ENCODE peak calls at places on chromosomes 6 and 20, in seven cellular contexts. One of them, this sample, is unnamed.
A peak's percentile ranks its signal among the peaks of the same experiment; 100 is the strongest.

GRCh38 chr6:5094327-5094726 is 9.2 kb downstream of the PPP1R3G start:
- DNase-seq in left ventricle myocardium inferior: no peak
- DNase-seq in right cardiac atrium: no peak
- DNase-seq in CD4-positive, alpha-beta memory T cell: no peak
- DNase-seq in OCI-LY7: no peak
- DNase-seq in cardiac muscle cell: peak; percentile 85
- DNase-seq in ascending aorta: no peak
- DNase-seq in this sample: no peak

GRCh38 chr20:45322952-45323383 is 14.9 kb upstream of the MATN4 start:
- DNase-seq in right cardiac atrium: peak; percentile 50
- DNase-seq in cardiac muscle cell: peak; percentile 73
- DNase-seq in CD4-positive, alpha-beta memory T cell: no peak
- DNase-seq in ascending aorta: no peak
- DNase-seq in OCI-LY7: peak; percentile 75
- DNase-seq in left ventricle myocardium inferior: peak; percentile 44
- DNase-seq in this sample: no peak

GRCh38 chr20:35297740-35298139 is 5.5 kb upstream of the FAM83C start:
- DNase-seq in ascending aorta: no peak
- DNase-seq in CD4-positive, alpha-beta memory T cell: no peak
- DNase-seq in right cardiac atrium: no peak
- DNase-seq in cardiac muscle cell: no peak
- DNase-seq in OCI-LY7: no peak
- DNase-seq in left ventricle myocardium inferior: no peak
- DNase-seq in this sample: no peak

GRCh38 chr6:12987783-12988182 is 271.2 kb downstream of the PHACTR1 start:
- DNase-seq in ascending aorta: no peak
- DNase-seq in right cardiac atrium: no peak
- DNase-seq in OCI-LY7: no peak
- DNase-seq in CD4-positive, alpha-beta memory T cell: no peak
- DNase-seq in left ventricle myocardium inferior: no peak
- DNase-seq in cardiac muscle cell: no peak
- DNase-seq in this sample: no peak

GRCh38 chr20:61734733-61735502 is 330.8 kb downstream of the TAF4 start:
- DNase-seq in left ventricle myocardium inferior: no peak
- DNase-seq in OCI-LY7: no peak
- DNase-seq in cardiac muscle cell: no peak
- DNase-seq in right cardiac atrium: peak; percentile 2
- DNase-seq in CD4-positive, alpha-beta memory T cell: no peak
- DNase-seq in ascending aorta: no peak
- DNase-seq in this sample: no peak

GRCh38 chr6:150977276-150977675 is 111.8 kb downstream of the MTHFD1L start:
- DNase-seq in CD4-positive, alpha-beta memory T cell: no peak
- DNase-seq in ascending aorta: no peak
- DNase-seq in left ventricle myocardium inferior: no peak
- DNase-seq in right cardiac atrium: no peak
- DNase-seq in cardiac muscle cell: no peak
- DNase-seq in OCI-LY7: no peak
- DNase-seq in this sample: no peak

GRCh38 chr20:49284818-49285217 is 7.0 kb upstream of the ZNFX1 start:
- DNase-seq in right cardiac atrium: no peak
- DNase-seq in CD4-positive, alpha-beta memory T cell: no peak
- DNase-seq in cardiac muscle cell: no peak
- DNase-seq in ascending aorta: no peak
- DNase-seq in left ventricle myocardium inferior: no peak
- DNase-seq in OCI-LY7: no peak
- DNase-seq in this sample: no peak

GRCh38 chr20:19129976-19130612 is 82.3 kb upstream of the SLC24A3 start:
- DNase-seq in left ventricle myocardium inferior: no peak
- DNase-seq in right cardiac atrium: no peak
- DNase-seq in cardiac muscle cell: no peak
- DNase-seq in ascending aorta: no peak
- DNase-seq in OCI-LY7: no peak
- DNase-seq in CD4-positive, alpha-beta memory T cell: no peak
- DNase-seq in this sample: no peak

GRCh38 chr6:11616200-11616611 is 78.7 kb downstream of the TMEM170B start:
- DNase-seq in cardiac muscle cell: peak; percentile 50
- DNase-seq in OCI-LY7: no peak
- DNase-seq in left ventricle myocardium inferior: no peak
- DNase-seq in right cardiac atrium: no peak
- DNase-seq in ascending aorta: no peak
- DNase-seq in CD4-positive, alpha-beta memory T cell: no peak
- DNase-seq in this sample: no peak

GRCh38 chr20:9040874-9041524 is 27.9 kb upstream of the PLCB4 start:
- DNase-seq in left ventricle myocardium inferior: no peak
- DNase-seq in OCI-LY7: no peak
- DNase-seq in right cardiac atrium: no peak
- DNase-seq in ascending aorta: no peak
- DNase-seq in cardiac muscle cell: no peak
- DNase-seq in CD4-positive, alpha-beta memory T cell: no peak
- DNase-seq in this sample: no peak

DNA sequence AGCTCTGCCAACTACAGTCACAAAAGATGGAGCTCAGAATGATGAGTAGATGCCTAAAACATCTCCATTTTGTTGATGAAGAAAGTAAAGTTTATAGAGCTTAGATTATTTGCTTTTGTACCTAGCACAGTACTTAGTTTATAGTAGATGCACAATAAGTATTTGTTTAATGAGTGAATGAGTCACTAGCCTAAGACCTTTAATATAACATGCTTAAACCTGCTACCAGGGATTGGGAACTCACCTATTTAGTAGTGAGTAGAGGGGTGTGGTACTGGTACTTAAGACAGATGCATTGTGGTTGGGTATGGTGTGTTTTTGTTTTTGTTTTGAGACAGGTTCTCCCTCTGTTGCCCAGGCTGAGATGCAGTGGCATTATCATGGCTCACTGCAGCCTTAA is 35.8 kb downstream of the TRIM38 start:
- DNase-seq in cardiac muscle cell: no peak
- DNase-seq in left ventricle myocardium inferior: no peak
- DNase-seq in right cardiac atrium: no peak
- DNase-seq in ascending aorta: no peak
- DNase-seq in CD4-positive, alpha-beta memory T cell: no peak
- DNase-seq in OCI-LY7: no peak
- DNase-seq in this sample: no peak
- H3K4me1 ChIP-seq in cardiac muscle cell: no peaks in the 10 kb centered on the region
- H3K4me1 ChIP-seq in left ventricle myocardium inferior: peaks cover 14% of the 10 kb centered on the region
- H3K4me1 ChIP-seq in right cardiac atrium: peaks cover 4% of the 10 kb centered on the region
- H3K4me1 ChIP-seq in ascending aorta: peaks cover 5% of the 10 kb centered on the region
- H3K4me1 ChIP-seq in CD4-positive, alpha-beta memory T cell: peaks cover 3% of the 10 kb centered on the region
- H3K4me1 ChIP-seq in OCI-LY7: peaks cover 34% of the 10 kb centered on the region
- H3K4me1 ChIP-seq in this sample: peaks cover 17% of the 10 kb centered on the region

DNA sequence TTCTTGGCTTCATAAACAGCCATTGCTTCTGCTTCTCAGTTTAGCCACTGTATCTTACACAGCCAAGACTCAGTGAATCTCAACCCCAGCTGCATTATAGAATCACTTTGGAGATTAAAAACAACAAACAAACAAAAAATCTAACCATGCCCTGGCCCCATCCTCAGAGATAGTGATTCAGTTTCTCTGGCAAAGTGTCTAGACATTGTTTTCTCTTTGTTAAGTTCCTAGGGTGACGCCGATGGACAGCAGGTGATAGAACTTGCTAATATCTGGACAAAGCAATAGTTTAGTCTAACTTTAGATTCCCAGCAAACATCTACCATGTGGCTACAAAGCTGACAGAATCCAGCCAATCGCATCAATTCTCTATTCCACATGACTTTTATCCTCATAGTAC is 2.9 kb downstream of the ADGRF5 start:
- DNase-seq in ascending aorta: no peak
- DNase-seq in cardiac muscle cell: no peak
- DNase-seq in left ventricle myocardium inferior: no peak
- DNase-seq in CD4-positive, alpha-beta memory T cell: no peak
- DNase-seq in right cardiac atrium: no peak
- DNase-seq in OCI-LY7: no peak
- DNase-seq in this sample: no peak
- H3K4me1 ChIP-seq in ascending aorta: no peaks in the 10 kb centered on the region
- H3K4me1 ChIP-seq in cardiac muscle cell: no peaks in the 10 kb centered on the region
- H3K4me1 ChIP-seq in left ventricle myocardium inferior: peaks cover 38% of the 10 kb centered on the region
- H3K4me1 ChIP-seq in CD4-positive, alpha-beta memory T cell: no peaks in the 10 kb centered on the region
- H3K4me1 ChIP-seq in right cardiac atrium: peaks cover 2% of the 10 kb centered on the region
- H3K4me1 ChIP-seq in OCI-LY7: no peaks in the 10 kb centered on the region
- H3K4me1 ChIP-seq in this sample: no peaks in the 10 kb centered on the region

DNA sequence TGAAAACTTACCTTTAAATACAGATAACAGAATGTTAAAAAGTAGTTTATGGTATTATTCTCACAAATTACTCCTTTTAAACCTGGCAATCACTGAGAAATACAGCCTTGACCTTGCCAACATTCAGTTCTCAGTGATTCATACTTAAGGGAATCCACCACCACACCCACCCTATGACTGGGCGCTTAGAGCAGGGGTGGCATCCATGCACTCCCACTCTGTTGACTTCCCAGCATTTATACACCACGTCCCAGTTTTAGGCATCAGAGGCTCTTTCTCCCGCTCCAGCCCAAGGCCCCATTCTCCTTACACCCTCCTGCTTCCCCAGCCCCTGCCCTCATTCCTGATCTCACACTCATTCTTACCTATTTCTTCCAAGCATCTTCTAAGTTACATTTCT is 16.3 kb downstream of the TRAF3IP2 start:
- DNase-seq in right cardiac atrium: peak; percentile 53
- DNase-seq in OCI-LY7: no peak
- DNase-seq in cardiac muscle cell: peak; percentile 85
- DNase-seq in ascending aorta: peak; percentile 39
- DNase-seq in left ventricle myocardium inferior: no peak
- DNase-seq in CD4-positive, alpha-beta memory T cell: no peak
- DNase-seq in this sample: no peak
- H3K4me1 ChIP-seq in right cardiac atrium: peaks cover 17% of the 10 kb centered on the region
- H3K4me1 ChIP-seq in OCI-LY7: no peaks in the 10 kb centered on the region
- H3K4me1 ChIP-seq in cardiac muscle cell: peaks cover 43% of the 10 kb centered on the region
- H3K4me1 ChIP-seq in ascending aorta: peaks cover 61% of the 10 kb centered on the region
- H3K4me1 ChIP-seq in left ventricle myocardium inferior: peaks cover 74% of the 10 kb centered on the region
- H3K4me1 ChIP-seq in CD4-positive, alpha-beta memory T cell: peaks cover 18% of the 10 kb centered on the region
- H3K4me1 ChIP-seq in this sample: peaks cover 26% of the 10 kb centered on the region

DNA sequence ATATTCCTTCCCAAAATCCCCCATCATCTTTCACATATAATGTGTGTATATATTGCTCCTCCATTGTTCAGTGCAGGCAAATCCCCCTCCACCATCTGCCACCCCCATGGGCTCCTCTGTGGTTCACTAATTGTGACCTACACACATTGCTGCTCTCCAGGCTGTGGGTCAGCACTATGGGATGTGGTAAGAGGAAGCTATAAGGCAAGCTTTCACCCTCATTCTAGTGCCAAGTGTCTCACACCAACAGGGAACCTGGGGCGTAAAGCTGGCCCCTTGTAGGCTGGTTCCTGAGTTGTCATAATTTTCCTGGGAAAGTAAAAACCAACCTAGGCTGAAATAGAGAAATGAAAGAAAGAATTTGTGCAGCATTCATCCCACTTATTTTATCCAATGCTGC is 16.8 kb downstream of the FKBP1A start:
- DNase-seq in ascending aorta: no peak
- DNase-seq in cardiac muscle cell: no peak
- DNase-seq in CD4-positive, alpha-beta memory T cell: no peak
- DNase-seq in OCI-LY7: no peak
- DNase-seq in left ventricle myocardium inferior: no peak
- DNase-seq in right cardiac atrium: no peak
- DNase-seq in this sample: no peak
- H3K4me1 ChIP-seq in ascending aorta: peaks cover 36% of the 10 kb centered on the region
- H3K4me1 ChIP-seq in cardiac muscle cell: peaks cover 3% of the 10 kb centered on the region
- H3K4me1 ChIP-seq in CD4-positive, alpha-beta memory T cell: peaks cover 54% of the 10 kb centered on the region
- H3K4me1 ChIP-seq in OCI-LY7: peaks cover 23% of the 10 kb centered on the region
- H3K4me1 ChIP-seq in left ventricle myocardium inferior: peaks cover 98% of the 10 kb centered on the region
- H3K4me1 ChIP-seq in right cardiac atrium: peaks cover 29% of the 10 kb centered on the region
- H3K4me1 ChIP-seq in this sample: peaks cover 4% of the 10 kb centered on the region

DNA sequence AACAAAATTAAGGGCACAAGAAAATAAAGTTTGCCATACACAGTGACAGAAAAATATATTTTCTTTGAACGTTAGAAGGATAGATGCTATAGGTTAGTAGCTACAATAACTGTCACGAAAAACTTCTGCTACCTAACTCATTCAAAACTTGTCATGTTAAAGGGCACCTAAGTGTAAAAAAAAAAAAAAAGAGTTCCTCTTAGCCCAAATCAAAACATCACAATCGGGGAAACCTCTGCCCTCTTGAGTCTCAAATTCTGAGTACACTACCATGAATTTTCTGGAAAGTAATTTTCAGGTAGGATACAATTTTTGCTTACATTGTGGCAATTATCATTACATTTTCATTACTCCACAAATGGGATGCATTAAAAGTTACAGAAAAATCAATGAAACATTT is 5.7 kb downstream of the ATXN1 start:
- DNase-seq in CD4-positive, alpha-beta memory T cell: no peak
- DNase-seq in OCI-LY7: no peak
- DNase-seq in cardiac muscle cell: no peak
- DNase-seq in ascending aorta: no peak
- DNase-seq in right cardiac atrium: no peak
- DNase-seq in left ventricle myocardium inferior: no peak
- DNase-seq in this sample: no peak
- H3K4me1 ChIP-seq in CD4-positive, alpha-beta memory T cell: peaks cover 70% of the 10 kb centered on the region
- H3K4me1 ChIP-seq in OCI-LY7: no peaks in the 10 kb centered on the region
- H3K4me1 ChIP-seq in cardiac muscle cell: peaks cover 20% of the 10 kb centered on the region
- H3K4me1 ChIP-seq in ascending aorta: peaks cover 48% of the 10 kb centered on the region
- H3K4me1 ChIP-seq in right cardiac atrium: no peaks in the 10 kb centered on the region
- H3K4me1 ChIP-seq in left ventricle myocardium inferior: peaks cover 100% of the 10 kb centered on the region
- H3K4me1 ChIP-seq in this sample: peaks cover 29% of the 10 kb centered on the region

GRCh38 chr6:158798311-158798710 is 20.9 kb downstream of the EZR start:
- DNase-seq in cardiac muscle cell: no peak
- DNase-seq in right cardiac atrium: no peak
- DNase-seq in CD4-positive, alpha-beta memory T cell: no peak
- DNase-seq in left ventricle myocardium inferior: no peak
- DNase-seq in ascending aorta: no peak
- DNase-seq in OCI-LY7: no peak
- DNase-seq in this sample: no peak
- H3K4me1 ChIP-seq in cardiac muscle cell: peaks cover 66% of the 10 kb centered on the region
- H3K4me1 ChIP-seq in right cardiac atrium: peaks cover 4% of the 10 kb centered on the region
- H3K4me1 ChIP-seq in CD4-positive, alpha-beta memory T cell: peaks cover 98% of the 10 kb centered on the region
- H3K4me1 ChIP-seq in left ventricle myocardium inferior: peaks cover 90% of the 10 kb centered on the region
- H3K4me1 ChIP-seq in ascending aorta: peaks cover 19% of the 10 kb centered on the region
- H3K4me1 ChIP-seq in OCI-LY7: peaks cover 99% of the 10 kb centered on the region
- H3K4me1 ChIP-seq in this sample: peaks cover 16% of the 10 kb centered on the region

GRCh38 chr6:69875715-69876114 is 9.4 kb downstream of the COL19A1 start:
- DNase-seq in CD4-positive, alpha-beta memory T cell: no peak
- DNase-seq in ascending aorta: no peak
- DNase-seq in OCI-LY7: no peak
- DNase-seq in cardiac muscle cell: no peak
- DNase-seq in right cardiac atrium: no peak
- DNase-seq in left ventricle myocardium inferior: no peak
- DNase-seq in this sample: no peak

GRCh38 chr6:69881322-69882151 is 15.2 kb downstream of the COL19A1 start:
- DNase-seq in CD4-positive, alpha-beta memory T cell: no peak
- DNase-seq in left ventricle myocardium inferior: no peak
- DNase-seq in cardiac muscle cell: no peak
- DNase-seq in right cardiac atrium: no peak
- DNase-seq in OCI-LY7: peak; percentile 69
- DNase-seq in ascending aorta: no peak
- DNase-seq in this sample: no peak

GRCh38 chr6:69883551-69883950 is 17.2 kb downstream of the COL19A1 start:
- DNase-seq in left ventricle myocardium inferior: no peak
- DNase-seq in OCI-LY7: no peak
- DNase-seq in cardiac muscle cell: no peak
- DNase-seq in ascending aorta: no peak
- DNase-seq in CD4-positive, alpha-beta memory T cell: no peak
- DNase-seq in right cardiac atrium: no peak
- DNase-seq in this sample: no peak

GRCh38 chr6:69880570-69880969 is 14.2 kb downstream of the COL19A1 start:
- DNase-seq in ascending aorta: no peak
- DNase-seq in left ventricle myocardium inferior: no peak
- DNase-seq in cardiac muscle cell: no peak
- DNase-seq in right cardiac atrium: no peak
- DNase-seq in CD4-positive, alpha-beta memory T cell: no peak
- DNase-seq in OCI-LY7: peak; percentile 34
- DNase-seq in this sample: no peak

DNA sequence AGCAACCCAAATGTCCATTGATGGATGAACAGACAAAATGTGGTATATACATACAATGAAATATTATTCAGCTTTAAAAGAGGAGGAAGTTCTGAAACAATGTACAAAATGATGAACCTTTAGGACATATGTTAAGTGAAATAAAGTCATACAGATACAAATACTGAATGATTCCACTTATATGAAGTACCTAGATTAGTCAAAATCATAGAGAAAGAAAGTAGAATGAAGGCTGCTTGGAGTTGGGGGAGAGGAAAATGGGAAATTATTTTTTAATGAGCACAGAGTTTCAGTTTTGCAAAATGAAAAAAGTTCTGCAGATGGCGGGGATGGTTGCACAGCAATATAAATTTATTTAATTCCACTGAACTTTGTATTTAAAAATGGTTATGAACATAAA is 12.4 kb downstream of the COL19A1 start:
- DNase-seq in right cardiac atrium: no peak
- DNase-seq in ascending aorta: no peak
- DNase-seq in left ventricle myocardium inferior: no peak
- DNase-seq in CD4-positive, alpha-beta memory T cell: no peak
- DNase-seq in cardiac muscle cell: no peak
- DNase-seq in OCI-LY7: no peak
- DNase-seq in this sample: no peak
- H3K4me1 ChIP-seq in right cardiac atrium: no peaks in the 10 kb centered on the region
- H3K4me1 ChIP-seq in ascending aorta: no peaks in the 10 kb centered on the region
- H3K4me1 ChIP-seq in left ventricle myocardium inferior: no peaks in the 10 kb centered on the region
- H3K4me1 ChIP-seq in CD4-positive, alpha-beta memory T cell: no peaks in the 10 kb centered on the region
- H3K4me1 ChIP-seq in cardiac muscle cell: no peaks in the 10 kb centered on the region
- H3K4me1 ChIP-seq in OCI-LY7: peaks cover 25% of the 10 kb centered on the region
- H3K4me1 ChIP-seq in this sample: peaks cover 12% of the 10 kb centered on the region

This sample was measured in HAP-1.